ENCODE peak calls at places on chromosome 5, in four cellular contexts. X is Peyer's patch, E is heart left ventricle, U is IMR-90. Q is an unnamed sample.

GRCh38 chr5:10354048-10354872 is 765 bp downstream of the MARCHF6 start:
- DNase-seq in E (peak), X (peak), U (peak), Q (no peak)

GRCh38 chr5:170681013-170681433 is 102.5 kb upstream of the GABRP start:
- DNase-seq in X (no peak), U (peak), E (peak), Q (no peak)

GRCh38 chr5:150488519-150489357 is 19.2 kb upstream of the NDST1 start:
- DNase-seq in X (no peak), U (peak), E (peak), Q (no peak)

GRCh38 chr5:170297589-170298462 is at the start of gene LCP2:
- DNase-seq in U (no peak), X (peak), E (peak), Q (no peak)

GRCh38 chr5:76715734-76716455 is at the start of gene F2R:
- DNase-seq in E (peak), X (no peak), U (peak), Q (peak)

GRCh38 chr5:96753848-96754247 is 53.9 kb downstream of the ERAP1 start:
- DNase-seq in U (no peak), E (no peak), X (no peak), Q (no peak)

GRCh38 chr5:180618830-180619562 is 27.7 kb upstream of the SCGB3A1 start:
- DNase-seq in X (no peak), E (no peak), U (peak), Q (no peak)

GRCh38 chr5:108003178-108003577 is 332.4 kb upstream of the EFNA5 start:
- DNase-seq in E (peak), X (no peak), U (peak), Q (no peak)

GRCh38 chr5:97127727-97128126 is 14.7 kb downstream of the LIX1 start:
- DNase-seq in E (no peak), U (no peak), X (no peak), Q (no peak)

GRCh38 chr5:140372971-140373487 is 13.0 kb downstream of the SLC4A9 start:
- DNase-seq in U (peak), E (peak), X (peak), Q (no peak)

GRCh38 chr5:16809816-16810502 is 126.1 kb downstream of the MYO10 start:
- DNase-seq in X (no peak), U (peak), E (no peak), Q (no peak)

GRCh38 chr5:81167544-81167943 is 65.6 kb upstream of the CKMT2 start:
- DNase-seq in E (no peak), U (no peak), X (no peak), Q (no peak)

GRCh38 chr5:122124766-122125165 is 4.6 kb upstream of the ZNF474 start:
- DNase-seq in U (no peak), E (no peak), X (no peak), Q (no peak)

GRCh38 chr5:28284788-28285187 is 1246.4 kb upstream of the CDH9 start:
- DNase-seq in X (no peak), E (no peak), U (no peak), Q (no peak)

GRCh38 chr5:149445739-149446369 is 66.8 kb upstream of the IL17B start:
- DNase-seq in E (no peak), U (peak), X (no peak), Q (no peak)

GRCh38 chr5:80207832-80208231 is 48.0 kb downstream of the SERINC5 start:
- DNase-seq in X (no peak), E (no peak), U (no peak), Q (no peak)

GRCh38 chr5:65382582-65382981 is 99.1 kb downstream of the ADAMTS6 start:
- DNase-seq in X (no peak), U (peak), E (no peak), Q (no peak)

GRCh38 chr5:181224390-181225234 is 1.5 kb downstream of the TRIM41 start:
- DNase-seq in E (no peak), X (peak), U (no peak), Q (peak)

GRCh38 chr5:134149571-134150303 is 27.0 kb downstream of the SKP1 start:
- DNase-seq in X (no peak), U (peak), E (no peak), Q (no peak)

GRCh38 chr5:54580997-54581741 is 63.6 kb downstream of the SNX18 start:
- DNase-seq in E (peak), X (no peak), U (peak), Q (no peak)

GRCh38 chr5:7185742-7186141 is 210.2 kb upstream of the ADCY2 start:
- DNase-seq in X (no peak), E (no peak), U (no peak), Q (no peak)

GRCh38 chr5:175728885-175729828 is 71.3 kb downstream of the HRH2 start:
- DNase-seq in U (no peak), E (no peak), X (no peak), Q (no peak)

GRCh38 chr5:50595199-50595598 is 71.2 kb upstream of the PARP8 start:
- DNase-seq in U (peak), X (no peak), E (no peak), Q (no peak)

GRCh38 chr5:135135530-135136201 is 101.6 kb upstream of the PITX1 start:
- DNase-seq in U (peak), E (no peak), X (no peak), Q (no peak)

GRCh38 chr5:173581408-173582197 is 34.8 kb downstream of the BOD1 start:
- DNase-seq in E (no peak), X (no peak), U (peak), Q (no peak)

GRCh38 chr5:130796032-130796431 is 369.0 kb downstream of the HINT1 start:
- DNase-seq in E (no peak), U (no peak), X (no peak), Q (no peak)

GRCh38 chr5:175701797-175702196 is 43.9 kb downstream of the HRH2 start:
- DNase-seq in X (no peak), E (no peak), U (no peak), Q (no peak)

GRCh38 chr5:52801329-52801728 is 13.6 kb downstream of the ITGA1 start:
- DNase-seq in E (no peak), X (no peak), U (peak), Q (no peak)

GRCh38 chr5:75558972-75559632 is 47.4 kb downstream of the POLK start:
- DNase-seq in E (no peak), X (no peak), U (no peak), Q (no peak)

GRCh38 chr5:125006011-125006685 is 259.7 kb upstream of the ZNF608 start:
- DNase-seq in E (no peak), X (peak), U (no peak), Q (no peak)

GRCh38 chr5:180523629-180524466 is 29.7 kb downstream of the CNOT6 start:
- DNase-seq in X (no peak), U (peak), E (no peak), Q (no peak)

GRCh38 chr5:178786859-178787499 is 56.5 kb upstream of the ZNF354A start:
- DNase-seq in X (no peak), E (no peak), U (peak), Q (no peak)

DNA sequence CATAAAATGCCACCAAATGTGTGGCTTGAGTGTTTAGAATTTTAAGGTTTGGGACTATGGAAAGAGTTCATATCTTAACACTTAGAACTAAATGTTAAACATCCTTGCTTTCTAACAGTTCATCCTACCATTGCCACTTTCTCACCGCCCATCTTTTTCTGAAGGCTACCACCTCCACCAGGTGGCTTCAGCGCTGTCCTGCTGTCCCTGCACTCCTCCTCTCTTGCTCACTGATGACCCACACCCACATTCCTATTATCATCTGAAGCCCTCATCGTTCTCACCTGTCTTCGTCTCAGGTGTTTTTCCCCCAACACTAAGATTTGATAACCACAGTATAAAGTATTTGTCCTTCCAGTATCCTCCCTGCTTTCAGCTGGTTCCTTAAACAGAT is 7.4 kb downstream of the MEGF10 start:
- DNase-seq in E (no peak), X (no peak), U (no peak), Q (no peak)
- TF ChIP-seq CTCF in E (no peak), X (no peak), U (no peak), Q (no peak)

GRCh38 chr5:106875591-106876297 is 795.0 kb downstream of the EFNA5 start:
- DNase-seq in U (peak), X (no peak), E (no peak), Q (no peak)
- TF ChIP-seq CTCF in U (peak), X (no peak), E (peak), Q (no peak)

GRCh38 chr5:141843156-141843927 is 34.9 kb downstream of the PCDH1 start:
- DNase-seq in E (no peak), U (peak), X (no peak), Q (no peak)

GRCh38 chr5:141848771-141849370 is 29.3 kb downstream of the PCDH1 start:
- DNase-seq in E (peak), X (peak), U (peak), Q (no peak)

GRCh38 chr5:141846031-141846430 is 32.2 kb downstream of the PCDH1 start:
- DNase-seq in U (peak), E (peak), X (no peak), Q (no peak)

GRCh38 chr5:141844414-141845097 is 33.7 kb downstream of the PCDH1 start:
- DNase-seq in U (no peak), X (no peak), E (no peak), Q (no peak)

GRCh38 chr5:141845371-141845821 is 32.8 kb downstream of the PCDH1 start:
- DNase-seq in X (no peak), U (no peak), E (no peak), Q (no peak)
- TF ChIP-seq CTCF in X (no peak), U (no peak), E (no peak), Q (no peak)

GRCh38 chr5:143036146-143036927 is 266.2 kb downstream of the ARHGAP26 start:
- DNase-seq in E (no peak), U (no peak), X (no peak), Q (no peak)
- TF ChIP-seq CTCF in E (no peak), U (no peak), X (no peak), Q (no peak)

GRCh38 chr5:116068028-116068632 is 16.7 kb upstream of the COMMD10 start:
- DNase-seq in U (peak), E (no peak), X (peak), Q (no peak)

GRCh38 chr5:116058346-116058936 is 26.2 kb downstream of the ARL14EPL start:
- DNase-seq in X (no peak), U (no peak), E (no peak), Q (no peak)

GRCh38 chr5:116063950-116064349 is 20.9 kb upstream of the COMMD10 start:
- DNase-seq in E (no peak), U (no peak), X (no peak), Q (no peak)

GRCh38 chr5:116062352-116062751 is 22.5 kb upstream of the COMMD10 start:
- DNase-seq in X (no peak), U (no peak), E (no peak), Q (no peak)
- TF ChIP-seq CTCF in X (no peak), U (peak), E (no peak), Q (no peak)

GRCh38 chr5:15682122-15682521 is 182.1 kb downstream of the FBXL7 start:
- DNase-seq in X (no peak), U (no peak), E (no peak), Q (no peak)

GRCh38 chr5:15682566-15682965 is 182.6 kb downstream of the FBXL7 start:
- DNase-seq in U (no peak), E (no peak), X (no peak), Q (no peak)

GRCh38 chr5:15687401-15687800 is 187.4 kb downstream of the FBXL7 start:
- DNase-seq in U (no peak), X (no peak), E (no peak), Q (no peak)

DNA sequence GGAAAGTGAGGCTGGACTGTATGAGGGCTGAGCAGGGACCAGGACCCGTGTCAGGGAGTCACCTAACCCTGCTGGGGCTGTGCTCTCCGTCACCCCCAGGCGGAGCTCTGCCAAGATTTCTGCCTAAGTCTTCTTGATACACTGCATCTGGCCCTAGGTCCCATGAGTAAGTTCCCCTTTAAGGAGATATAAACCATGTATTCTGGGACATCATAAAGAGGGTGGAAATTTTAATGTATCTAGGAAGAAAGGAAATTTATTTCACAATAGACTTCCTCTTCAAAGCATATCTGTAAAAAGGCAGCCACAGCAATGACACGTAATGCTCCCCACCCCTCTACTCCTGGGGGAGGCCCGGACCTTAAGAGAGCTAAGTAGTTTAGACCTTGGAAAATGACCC is 183.4 kb downstream of the FBXL7 start:
- DNase-seq in U (peak), E (peak), X (no peak), Q (no peak)
- TF ChIP-seq CTCF in U (peak), E (no peak), X (no peak), Q (no peak)

GRCh38 chr5:994821-995220 is 13.8 kb upstream of the NKD2 start:
- DNase-seq in U (no peak), E (no peak), X (no peak), Q (no peak)
- TF ChIP-seq CTCF in U (no peak), E (no peak), X (no peak), Q (no peak)